ENCODE peak calls at places on chromosome 2, in seven cellular contexts. One of them, this sample, is unnamed.
A peak's percentile ranks its signal among the peaks of the same experiment; 100 is the strongest.

GRCh38 chr2:108908717-108909077 is 80.3 kb downstream of the EDAR start:
- DNase-seq in sigmoid colon: no peak
- DNase-seq in kidney: no peak
- DNase-seq in esophagus squamous epithelium: no peak
- DNase-seq in upper lobe of left lung: no peak
- DNase-seq in brain microvascular endothelial cell: no peak
- DNase-seq in right lobe of liver: no peak
- DNase-seq in this sample: no peak

GRCh38 chr2:58042486-58042970 is 4.1 kb upstream of the VRK2 start:
- DNase-seq in kidney: no peak
- DNase-seq in sigmoid colon: no peak
- DNase-seq in brain microvascular endothelial cell: peak; percentile 89
- DNase-seq in right lobe of liver: no peak
- DNase-seq in upper lobe of left lung: no peak
- DNase-seq in esophagus squamous epithelium: no peak
- DNase-seq in this sample: no peak

GRCh38 chr2:113406114-113406513 is 31.4 kb upstream of the ZNG1B start:
- DNase-seq in sigmoid colon: no peak
- DNase-seq in brain microvascular endothelial cell: no peak
- DNase-seq in right lobe of liver: no peak
- DNase-seq in kidney: peak; percentile 45
- DNase-seq in esophagus squamous epithelium: no peak
- DNase-seq in upper lobe of left lung: no peak
- DNase-seq in this sample: no peak

GRCh38 chr2:100903534-100904258 is 83.8 kb downstream of the NPAS2 start:
- DNase-seq in sigmoid colon: no peak
- DNase-seq in kidney: no peak
- DNase-seq in upper lobe of left lung: no peak
- DNase-seq in brain microvascular endothelial cell: no peak
- DNase-seq in right lobe of liver: no peak
- DNase-seq in esophagus squamous epithelium: no peak
- DNase-seq in this sample: no peak

GRCh38 chr2:74712223-74713053 is 58.4 kb downstream of the SEMA4F start:
- DNase-seq in upper lobe of left lung: no peak
- DNase-seq in esophagus squamous epithelium: no peak
- DNase-seq in kidney: no peak
- DNase-seq in brain microvascular endothelial cell: no peak
- DNase-seq in right lobe of liver: no peak
- DNase-seq in sigmoid colon: no peak
- DNase-seq in this sample: no peak

GRCh38 chr2:207928079-207928478 is 97.2 kb downstream of the PLEKHM3 start:
- DNase-seq in sigmoid colon: no peak
- DNase-seq in kidney: no peak
- DNase-seq in right lobe of liver: no peak
- DNase-seq in upper lobe of left lung: no peak
- DNase-seq in esophagus squamous epithelium: no peak
- DNase-seq in brain microvascular endothelial cell: no peak
- DNase-seq in this sample: peak; percentile 13

GRCh38 chr2:188897096-188897495 is 77.1 kb upstream of the COL3A1 start:
- DNase-seq in sigmoid colon: no peak
- DNase-seq in upper lobe of left lung: no peak
- DNase-seq in kidney: no peak
- DNase-seq in brain microvascular endothelial cell: no peak
- DNase-seq in right lobe of liver: no peak
- DNase-seq in esophagus squamous epithelium: no peak
- DNase-seq in this sample: no peak

GRCh38 chr2:239612133-239612532 is 211.3 kb upstream of the HDAC4 start:
- DNase-seq in right lobe of liver: no peak
- DNase-seq in esophagus squamous epithelium: no peak
- DNase-seq in sigmoid colon: peak; percentile 44
- DNase-seq in kidney: no peak
- DNase-seq in brain microvascular endothelial cell: no peak
- DNase-seq in upper lobe of left lung: no peak
- DNase-seq in this sample: no peak

GRCh38 chr2:127082974-127083373 is 24.0 kb downstream of the BIN1 start:
- DNase-seq in right lobe of liver: no peak
- DNase-seq in kidney: no peak
- DNase-seq in upper lobe of left lung: no peak
- DNase-seq in esophagus squamous epithelium: no peak
- DNase-seq in sigmoid colon: no peak
- DNase-seq in brain microvascular endothelial cell: no peak
- DNase-seq in this sample: no peak

GRCh38 chr2:127086800-127087737 is 19.9 kb downstream of the BIN1 start:
- DNase-seq in kidney: peak; percentile 90
- DNase-seq in upper lobe of left lung: no peak
- DNase-seq in brain microvascular endothelial cell: peak; percentile 93
- DNase-seq in right lobe of liver: peak; percentile 53
- DNase-seq in esophagus squamous epithelium: no peak
- DNase-seq in sigmoid colon: peak; percentile 88
- DNase-seq in this sample: peak; percentile 58

GRCh38 chr2:127083819-127084503 is 23.0 kb downstream of the BIN1 start:
- DNase-seq in right lobe of liver: peak; percentile 73
- DNase-seq in brain microvascular endothelial cell: peak; percentile 59
- DNase-seq in sigmoid colon: peak; percentile 96
- DNase-seq in esophagus squamous epithelium: no peak
- DNase-seq in kidney: peak; percentile 91
- DNase-seq in upper lobe of left lung: peak; percentile 90
- DNase-seq in this sample: peak; percentile 57

GRCh38 chr2:127084611-127085031 is 22.3 kb downstream of the BIN1 start:
- DNase-seq in right lobe of liver: no peak
- DNase-seq in esophagus squamous epithelium: no peak
- DNase-seq in upper lobe of left lung: peak; percentile 37
- DNase-seq in sigmoid colon: no peak
- DNase-seq in kidney: no peak
- DNase-seq in brain microvascular endothelial cell: no peak
- DNase-seq in this sample: no peak

GRCh38 chr2:127085260-127085666 is 21.7 kb downstream of the BIN1 start:
- DNase-seq in brain microvascular endothelial cell: no peak
- DNase-seq in right lobe of liver: no peak
- DNase-seq in sigmoid colon: no peak
- DNase-seq in upper lobe of left lung: peak; percentile 77
- DNase-seq in kidney: no peak
- DNase-seq in esophagus squamous epithelium: no peak
- DNase-seq in this sample: no peak
- H3K27ac ChIP-seq in brain microvascular endothelial cell: no peak overlapping the region
- H3K27ac ChIP-seq in right lobe of liver: no peak overlapping the region
- H3K27ac ChIP-seq in sigmoid colon: peak overlapping the region; percentile 77
- H3K27ac ChIP-seq in upper lobe of left lung: peak overlapping the region; percentile 79
- H3K27ac ChIP-seq in kidney: no peak overlapping the region
- H3K27ac ChIP-seq in esophagus squamous epithelium: peak overlapping the region; percentile 70
- H3K27ac ChIP-seq in this sample: peak overlapping the region; percentile 95

DNA sequence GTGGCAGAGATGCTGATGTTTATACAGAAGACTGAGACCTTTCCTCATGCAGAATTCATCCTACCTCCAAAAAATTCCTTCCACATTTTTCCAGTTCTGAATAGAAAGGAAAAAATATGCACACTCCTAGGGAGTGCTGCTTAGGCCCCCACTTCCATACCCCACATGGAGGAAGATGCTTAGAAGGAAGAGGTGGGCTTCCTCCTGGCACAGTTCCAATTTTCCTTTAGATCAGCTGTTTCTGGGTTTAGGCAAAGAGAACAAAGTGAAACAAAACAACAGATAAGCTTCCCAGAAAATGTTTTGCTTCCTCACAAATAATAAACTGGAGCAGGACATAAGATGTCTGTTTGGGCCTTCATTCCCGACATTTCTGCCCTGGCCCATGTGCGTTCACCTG is 172.6 kb downstream of the PRPF40A start:
- DNase-seq in esophagus squamous epithelium: no peak
- DNase-seq in kidney: no peak
- DNase-seq in upper lobe of left lung: no peak
- DNase-seq in sigmoid colon: no peak
- DNase-seq in right lobe of liver: no peak
- DNase-seq in brain microvascular endothelial cell: no peak
- DNase-seq in this sample: no peak
- H3K27ac ChIP-seq in esophagus squamous epithelium: no peak overlapping the region
- H3K27ac ChIP-seq in kidney: no peak overlapping the region
- H3K27ac ChIP-seq in upper lobe of left lung: no peak overlapping the region
- H3K27ac ChIP-seq in sigmoid colon: no peak overlapping the region
- H3K27ac ChIP-seq in right lobe of liver: no peak overlapping the region
- H3K27ac ChIP-seq in brain microvascular endothelial cell: no peak overlapping the region
- H3K27ac ChIP-seq in this sample: peak overlapping the region; percentile 89

DNA sequence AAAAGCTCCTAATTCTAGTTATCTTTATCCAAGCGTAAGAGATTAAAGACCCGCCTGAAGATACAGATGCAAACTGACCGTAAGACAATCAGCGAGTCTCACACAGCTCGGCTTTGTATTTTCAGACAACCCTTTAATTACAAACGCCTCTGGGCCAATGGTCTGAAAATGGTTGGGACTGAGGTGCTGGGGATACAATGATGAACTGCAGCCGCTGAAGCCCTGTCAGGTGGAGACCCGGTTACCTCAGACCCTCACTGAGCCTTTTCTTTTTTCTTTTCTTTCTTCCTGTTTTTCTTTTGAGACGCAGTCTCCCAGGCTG is 711 bp upstream of the CFAP36 start:
- DNase-seq in brain microvascular endothelial cell: no peak
- DNase-seq in upper lobe of left lung: peak; percentile 25
- DNase-seq in kidney: no peak
- DNase-seq in esophagus squamous epithelium: no peak
- DNase-seq in right lobe of liver: no peak
- DNase-seq in sigmoid colon: no peak
- DNase-seq in this sample: no peak
- H3K27ac ChIP-seq in brain microvascular endothelial cell: peak overlapping the region; percentile 42
- H3K27ac ChIP-seq in upper lobe of left lung: peak overlapping the region; percentile 76
- H3K27ac ChIP-seq in kidney: peak overlapping the region; percentile 83
- H3K27ac ChIP-seq in esophagus squamous epithelium: peak overlapping the region; percentile 78
- H3K27ac ChIP-seq in right lobe of liver: peak overlapping the region; percentile 73
- H3K27ac ChIP-seq in sigmoid colon: peak overlapping the region; percentile 85
- H3K27ac ChIP-seq in this sample: peak overlapping the region; percentile 76

GRCh38 chr2:11862049-11862448 is 115.6 kb downstream of the LPIN1 start:
- DNase-seq in right lobe of liver: no peak
- DNase-seq in kidney: no peak
- DNase-seq in brain microvascular endothelial cell: no peak
- DNase-seq in esophagus squamous epithelium: no peak
- DNase-seq in sigmoid colon: no peak
- DNase-seq in upper lobe of left lung: no peak
- DNase-seq in this sample: no peak

GRCh38 chr2:11865378-11865777 is 118.9 kb downstream of the LPIN1 start:
- DNase-seq in upper lobe of left lung: no peak
- DNase-seq in brain microvascular endothelial cell: no peak
- DNase-seq in right lobe of liver: no peak
- DNase-seq in esophagus squamous epithelium: no peak
- DNase-seq in kidney: no peak
- DNase-seq in sigmoid colon: no peak
- DNase-seq in this sample: no peak

GRCh38 chr2:11863103-11863502 is 116.7 kb downstream of the LPIN1 start:
- DNase-seq in upper lobe of left lung: no peak
- DNase-seq in right lobe of liver: no peak
- DNase-seq in sigmoid colon: no peak
- DNase-seq in brain microvascular endothelial cell: no peak
- DNase-seq in esophagus squamous epithelium: no peak
- DNase-seq in kidney: no peak
- DNase-seq in this sample: no peak

GRCh38 chr2:11864724-11865123 is 118.3 kb downstream of the LPIN1 start:
- DNase-seq in upper lobe of left lung: no peak
- DNase-seq in right lobe of liver: no peak
- DNase-seq in esophagus squamous epithelium: no peak
- DNase-seq in kidney: no peak
- DNase-seq in sigmoid colon: no peak
- DNase-seq in brain microvascular endothelial cell: no peak
- DNase-seq in this sample: no peak

GRCh38 chr2:11863513-11864328 is 117.3 kb downstream of the LPIN1 start:
- DNase-seq in right lobe of liver: peak; percentile 81
- DNase-seq in upper lobe of left lung: peak; percentile 86
- DNase-seq in esophagus squamous epithelium: peak; percentile 7
- DNase-seq in brain microvascular endothelial cell: peak; percentile 88
- DNase-seq in kidney: peak; percentile 94
- DNase-seq in sigmoid colon: peak; percentile 93
- DNase-seq in this sample: no peak
- H3K27ac ChIP-seq in right lobe of liver: no peak overlapping the region
- H3K27ac ChIP-seq in upper lobe of left lung: peak overlapping the region; percentile 3
- H3K27ac ChIP-seq in esophagus squamous epithelium: no peak overlapping the region
- H3K27ac ChIP-seq in brain microvascular endothelial cell: no peak overlapping the region
- H3K27ac ChIP-seq in kidney: no peak overlapping the region
- H3K27ac ChIP-seq in sigmoid colon: peak overlapping the region; percentile 33
- H3K27ac ChIP-seq in this sample: no peak overlapping the region

DNA sequence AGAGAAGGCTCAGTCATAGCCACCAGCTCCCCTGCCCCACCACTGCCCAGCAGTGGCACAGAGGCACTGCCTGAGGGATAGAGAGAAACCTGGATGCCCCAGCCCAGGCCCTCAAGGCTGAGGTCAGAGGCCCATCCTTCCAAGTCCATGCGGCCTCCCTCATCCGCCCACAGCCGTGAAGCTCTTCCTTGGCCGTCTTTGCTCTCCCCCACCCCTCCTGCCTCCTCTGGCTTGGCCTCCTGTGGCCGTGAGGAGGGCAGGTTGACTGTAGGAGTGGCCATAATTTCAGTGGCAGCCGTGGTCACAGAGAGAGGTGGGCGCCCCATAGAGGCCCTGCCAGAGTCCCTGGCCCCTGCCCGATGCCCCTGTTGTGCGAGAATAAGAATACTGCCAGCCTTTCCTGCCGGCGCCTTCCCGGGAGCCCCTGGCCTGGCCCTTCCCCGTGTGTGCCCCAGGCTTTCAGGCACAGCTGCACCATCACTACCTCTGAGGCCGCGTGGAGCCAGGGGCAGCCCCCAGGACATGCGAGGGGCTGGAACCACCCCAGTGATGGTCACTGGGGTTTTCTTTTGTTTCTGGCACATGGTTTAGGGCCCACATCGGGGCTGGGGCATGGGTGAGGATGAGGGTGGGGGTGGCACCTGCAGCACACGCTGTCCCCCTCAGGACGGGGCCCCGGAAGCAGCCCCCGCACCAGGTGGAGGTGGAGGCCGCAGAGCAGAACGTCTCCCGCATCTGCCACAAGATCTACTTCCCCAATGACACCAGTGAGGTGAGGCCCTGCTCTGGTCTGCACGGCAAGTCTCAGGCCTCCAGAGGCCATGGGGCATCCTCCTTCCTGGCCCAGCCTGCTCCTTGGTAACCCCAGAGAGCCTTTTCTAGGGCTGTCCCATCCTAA is 13.1 kb upstream of the GPR17 start:
- DNase-seq in upper lobe of left lung: no peak
- DNase-seq in right lobe of liver: no peak
- DNase-seq in kidney: no peak
- DNase-seq in sigmoid colon: peak; percentile 76
- DNase-seq in esophagus squamous epithelium: no peak
- DNase-seq in brain microvascular endothelial cell: no peak
- DNase-seq in this sample: no peak
- H3K27ac ChIP-seq in upper lobe of left lung: peak overlapping the region; percentile 42
- H3K27ac ChIP-seq in right lobe of liver: no peak overlapping the region
- H3K27ac ChIP-seq in kidney: no peak overlapping the region
- H3K27ac ChIP-seq in sigmoid colon: peak overlapping the region; percentile 49
- H3K27ac ChIP-seq in esophagus squamous epithelium: no peak overlapping the region
- H3K27ac ChIP-seq in brain microvascular endothelial cell: no peak overlapping the region
- H3K27ac ChIP-seq in this sample: no peak overlapping the region

DNA sequence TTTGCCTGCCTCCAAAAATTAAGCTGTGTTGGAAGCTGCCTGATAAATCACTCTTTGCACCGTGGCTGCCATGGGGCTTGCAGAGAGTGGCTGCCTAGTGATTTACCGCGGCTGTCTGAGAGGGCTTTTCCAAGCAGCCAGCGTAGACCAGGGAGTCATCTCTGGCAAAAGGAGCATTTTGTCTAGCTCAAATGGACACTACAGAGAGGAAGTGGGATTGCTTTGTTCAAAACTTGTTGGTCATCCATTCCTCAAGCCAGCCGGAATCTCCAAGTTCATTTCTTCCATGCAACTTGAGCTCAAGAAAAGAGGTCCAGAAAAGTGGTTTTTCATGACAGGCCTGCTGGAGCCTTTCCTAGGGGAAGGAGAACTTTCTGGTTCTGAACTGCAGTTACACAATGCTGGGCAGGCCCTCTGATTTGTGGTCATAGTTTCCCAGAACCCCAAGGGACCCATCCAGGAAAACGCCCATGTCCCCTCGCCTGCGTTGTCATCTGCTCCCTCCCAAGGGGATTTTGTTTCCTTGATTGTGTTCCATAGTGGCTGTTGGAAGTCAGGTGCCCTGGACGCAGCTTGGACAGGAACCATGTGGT is 108.1 kb downstream of the TRIB2 start:
- DNase-seq in upper lobe of left lung: peak; percentile 26
- DNase-seq in esophagus squamous epithelium: no peak
- DNase-seq in sigmoid colon: peak; percentile 89
- DNase-seq in right lobe of liver: no peak
- DNase-seq in brain microvascular endothelial cell: no peak
- DNase-seq in kidney: peak; percentile 87
- DNase-seq in this sample: no peak
- H3K27ac ChIP-seq in upper lobe of left lung: peak overlapping the region; percentile 55
- H3K27ac ChIP-seq in esophagus squamous epithelium: peak overlapping the region; percentile 8
- H3K27ac ChIP-seq in sigmoid colon: peak overlapping the region; percentile 69
- H3K27ac ChIP-seq in right lobe of liver: no peak overlapping the region
- H3K27ac ChIP-seq in brain microvascular endothelial cell: no peak overlapping the region
- H3K27ac ChIP-seq in kidney: peak overlapping the region; percentile 79
- H3K27ac ChIP-seq in this sample: no peak overlapping the region

This sample was measured in substantia nigra.